ENCODE peak calls at places on chromosomes 11 and 22, in seven cellular contexts. One of them, this sample, is unnamed. For H3K4me1, the result is how much of the 10 kb centered on the place peaks cover.

GRCh38 chr22:25475554-25476022 is 88.9 kb upstream of the GRK3 start:
- DNase-seq in HCT116: no peak
- DNase-seq in GM23248: peak
- DNase-seq in ascending aorta: no peak
- DNase-seq in lung: peak
- DNase-seq in gastrocnemius medialis: no peak
- DNase-seq in tibial nerve: no peak
- DNase-seq in this sample: no peak

GRCh38 chr11:39678996-39679395 is 1780.5 kb downstream of the LRRC4C start:
- DNase-seq in HCT116: no peak
- DNase-seq in GM23248: no peak
- DNase-seq in ascending aorta: no peak
- DNase-seq in lung: no peak
- DNase-seq in gastrocnemius medialis: no peak
- DNase-seq in tibial nerve: no peak
- DNase-seq in this sample: no peak

GRCh38 chr11:34866375-34866774 is 49.8 kb downstream of the APIP start:
- DNase-seq in HCT116: no peak
- DNase-seq in GM23248: peak
- DNase-seq in ascending aorta: no peak
- DNase-seq in lung: no peak
- DNase-seq in gastrocnemius medialis: no peak
- DNase-seq in tibial nerve: no peak
- DNase-seq in this sample: peak

GRCh38 chr11:44939673-44940072 is 11.0 kb downstream of the TP53I11 start:
- DNase-seq in HCT116: no peak
- DNase-seq in GM23248: peak
- DNase-seq in ascending aorta: no peak
- DNase-seq in lung: no peak
- DNase-seq in gastrocnemius medialis: peak
- DNase-seq in tibial nerve: no peak
- DNase-seq in this sample: no peak

GRCh38 chr11:57779275-57779674 is 17.7 kb downstream of the CTNND1 start:
- DNase-seq in HCT116: no peak
- DNase-seq in GM23248: peak
- DNase-seq in ascending aorta: no peak
- DNase-seq in lung: no peak
- DNase-seq in gastrocnemius medialis: no peak
- DNase-seq in tibial nerve: no peak
- DNase-seq in this sample: no peak

GRCh38 chr11:119471329-119471728 is 48.4 kb upstream of the THY1 start:
- DNase-seq in HCT116: no peak
- DNase-seq in GM23248: peak
- DNase-seq in ascending aorta: no peak
- DNase-seq in lung: no peak
- DNase-seq in gastrocnemius medialis: no peak
- DNase-seq in tibial nerve: no peak
- DNase-seq in this sample: no peak

GRCh38 chr11:115215694-115216615 is 288.3 kb downstream of the CADM1 start:
- DNase-seq in HCT116: no peak
- DNase-seq in GM23248: peak
- DNase-seq in ascending aorta: no peak
- DNase-seq in lung: no peak
- DNase-seq in gastrocnemius medialis: no peak
- DNase-seq in tibial nerve: no peak
- DNase-seq in this sample: no peak

GRCh38 chr11:77411717-77412441 is 62.0 kb downstream of the PAK1 start:
- DNase-seq in HCT116: peak
- DNase-seq in GM23248: peak
- DNase-seq in ascending aorta: peak
- DNase-seq in lung: peak
- DNase-seq in gastrocnemius medialis: peak
- DNase-seq in tibial nerve: peak
- DNase-seq in this sample: peak

GRCh38 chr11:72578991-72579815 is 95.0 kb downstream of the PDE2A start:
- DNase-seq in HCT116: no peak
- DNase-seq in GM23248: no peak
- DNase-seq in ascending aorta: no peak
- DNase-seq in lung: no peak
- DNase-seq in gastrocnemius medialis: peak
- DNase-seq in tibial nerve: no peak
- DNase-seq in this sample: no peak

GRCh38 chr11:121762820-121763219 is 310.1 kb upstream of the SORL1-AS1 start:
- DNase-seq in HCT116: no peak
- DNase-seq in GM23248: peak
- DNase-seq in ascending aorta: no peak
- DNase-seq in lung: no peak
- DNase-seq in gastrocnemius medialis: no peak
- DNase-seq in tibial nerve: no peak
- DNase-seq in this sample: no peak

GRCh38 chr11:70522613-70523311 is 124.4 kb downstream of the CTTN start:
- DNase-seq in HCT116: no peak
- DNase-seq in GM23248: no peak
- DNase-seq in ascending aorta: no peak
- DNase-seq in lung: no peak
- DNase-seq in gastrocnemius medialis: no peak
- DNase-seq in tibial nerve: no peak
- DNase-seq in this sample: no peak

GRCh38 chr11:97610000-97610399 is 1220.2 kb downstream of the JRKL start:
- DNase-seq in HCT116: no peak
- DNase-seq in GM23248: peak
- DNase-seq in ascending aorta: no peak
- DNase-seq in lung: no peak
- DNase-seq in gastrocnemius medialis: no peak
- DNase-seq in tibial nerve: no peak
- DNase-seq in this sample: no peak

GRCh38 chr11:115527534-115528125 is 23.4 kb upstream of the CADM1 start:
- DNase-seq in HCT116: no peak
- DNase-seq in GM23248: no peak
- DNase-seq in ascending aorta: no peak
- DNase-seq in lung: no peak
- DNase-seq in gastrocnemius medialis: no peak
- DNase-seq in tibial nerve: no peak
- DNase-seq in this sample: no peak

GRCh38 chr11:118277312-118277711 is 13.2 kb upstream of the MPZL2 start:
- DNase-seq in HCT116: peak
- DNase-seq in GM23248: peak
- DNase-seq in ascending aorta: no peak
- DNase-seq in lung: no peak
- DNase-seq in gastrocnemius medialis: no peak
- DNase-seq in tibial nerve: no peak
- DNase-seq in this sample: no peak

GRCh38 chr22:27149886-27150529 is 492.6 kb downstream of the MIAT start:
- DNase-seq in HCT116: no peak
- DNase-seq in GM23248: peak
- DNase-seq in ascending aorta: no peak
- DNase-seq in lung: no peak
- DNase-seq in gastrocnemius medialis: no peak
- DNase-seq in tibial nerve: no peak
- DNase-seq in this sample: no peak

GRCh38 chr11:111766834-111767142 is 599 bp upstream of the PPP2R1B start:
- DNase-seq in HCT116: no peak
- DNase-seq in GM23248: no peak
- DNase-seq in ascending aorta: no peak
- DNase-seq in lung: no peak
- DNase-seq in gastrocnemius medialis: no peak
- DNase-seq in tibial nerve: no peak
- DNase-seq in this sample: no peak

GRCh38 chr11:114080219-114080618 is 20.7 kb downstream of the ZBTB16 start:
- DNase-seq in HCT116: no peak
- DNase-seq in GM23248: peak
- DNase-seq in ascending aorta: no peak
- DNase-seq in lung: no peak
- DNase-seq in gastrocnemius medialis: peak
- DNase-seq in tibial nerve: no peak
- DNase-seq in this sample: no peak

GRCh38 chr11:9301720-9302119 is 12.7 kb downstream of the TMEM41B start:
- DNase-seq in HCT116: no peak
- DNase-seq in GM23248: no peak
- DNase-seq in ascending aorta: no peak
- DNase-seq in lung: no peak
- DNase-seq in gastrocnemius medialis: no peak
- DNase-seq in tibial nerve: no peak
- DNase-seq in this sample: no peak

GRCh38 chr11:57434640-57435546 is 8.0 kb upstream of the SLC43A3 start:
- DNase-seq in HCT116: no peak
- DNase-seq in GM23248: peak
- DNase-seq in ascending aorta: no peak
- DNase-seq in lung: peak
- DNase-seq in gastrocnemius medialis: no peak
- DNase-seq in tibial nerve: no peak
- DNase-seq in this sample: no peak

GRCh38 chr11:75467311-75467710 is 34.3 kb upstream of the KLHL35 start:
- DNase-seq in HCT116: no peak
- DNase-seq in GM23248: no peak
- DNase-seq in ascending aorta: no peak
- DNase-seq in lung: no peak
- DNase-seq in gastrocnemius medialis: no peak
- DNase-seq in tibial nerve: no peak
- DNase-seq in this sample: no peak

GRCh38 chr22:30191049-30191701 is 55.4 kb downstream of the LIF start:
- DNase-seq in HCT116: no peak
- DNase-seq in GM23248: peak
- DNase-seq in ascending aorta: no peak
- DNase-seq in lung: no peak
- DNase-seq in gastrocnemius medialis: no peak
- DNase-seq in tibial nerve: no peak
- DNase-seq in this sample: no peak

GRCh38 chr22:30190619-30191018 is 55.9 kb downstream of the LIF start:
- DNase-seq in HCT116: no peak
- DNase-seq in GM23248: no peak
- DNase-seq in ascending aorta: no peak
- DNase-seq in lung: no peak
- DNase-seq in gastrocnemius medialis: no peak
- DNase-seq in tibial nerve: no peak
- DNase-seq in this sample: no peak

GRCh38 chr22:30193031-30193794 is 53.3 kb downstream of the LIF start:
- DNase-seq in HCT116: no peak
- DNase-seq in GM23248: no peak
- DNase-seq in ascending aorta: no peak
- DNase-seq in lung: no peak
- DNase-seq in gastrocnemius medialis: no peak
- DNase-seq in tibial nerve: no peak
- DNase-seq in this sample: no peak

GRCh38 chr22:30195245-30196140 is 51.1 kb downstream of the LIF start:
- DNase-seq in HCT116: no peak
- DNase-seq in GM23248: peak
- DNase-seq in ascending aorta: no peak
- DNase-seq in lung: no peak
- DNase-seq in gastrocnemius medialis: no peak
- DNase-seq in tibial nerve: no peak
- DNase-seq in this sample: peak

GRCh38 chr22:30192427-30192826 is 54.1 kb downstream of the LIF start:
- DNase-seq in HCT116: no peak
- DNase-seq in GM23248: no peak
- DNase-seq in ascending aorta: no peak
- DNase-seq in lung: no peak
- DNase-seq in gastrocnemius medialis: no peak
- DNase-seq in tibial nerve: no peak
- DNase-seq in this sample: no peak
- H3K4me1 ChIP-seq in HCT116: under half
- H3K4me1 ChIP-seq in GM23248: under half
- H3K4me1 ChIP-seq in ascending aorta: under half
- H3K4me1 ChIP-seq in lung: under half
- H3K4me1 ChIP-seq in gastrocnemius medialis: under half
- H3K4me1 ChIP-seq in tibial nerve: under half
- H3K4me1 ChIP-seq in this sample: under half

DNA sequence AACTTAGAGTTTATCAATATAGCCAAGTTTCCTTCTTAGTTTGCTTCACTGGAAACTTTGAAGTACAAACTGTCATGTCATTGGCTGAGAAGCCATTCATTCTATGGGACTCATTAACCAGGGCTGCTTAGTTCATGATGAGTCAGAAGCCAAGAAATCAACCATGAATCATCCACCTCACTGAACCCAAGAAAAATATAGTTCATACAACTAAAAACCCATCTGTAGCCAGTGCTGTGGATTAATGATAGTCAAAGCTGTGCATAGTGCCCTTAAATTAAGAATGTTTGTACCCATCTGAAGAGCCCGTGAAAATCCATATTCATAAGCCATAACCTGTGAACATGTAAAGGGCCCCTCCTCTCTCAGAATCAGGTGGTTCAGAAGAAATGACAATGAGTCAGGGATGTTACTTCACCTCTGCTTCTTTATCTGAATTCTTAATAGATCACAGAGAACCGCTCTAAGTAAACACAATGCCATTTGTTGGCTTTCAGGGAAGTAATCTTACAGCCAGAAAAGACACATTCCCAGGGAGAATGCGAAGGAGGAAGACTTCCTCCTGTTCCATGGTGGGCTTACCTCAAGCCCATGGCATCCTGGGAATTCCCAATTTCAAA is 25.4 kb downstream of the MMP20 start:
- DNase-seq in HCT116: peak
- DNase-seq in GM23248: peak
- DNase-seq in ascending aorta: no peak
- DNase-seq in lung: no peak
- DNase-seq in gastrocnemius medialis: no peak
- DNase-seq in tibial nerve: no peak
- DNase-seq in this sample: no peak
- H3K4me3 ChIP-seq in HCT116: peak
- H3K4me3 ChIP-seq in GM23248: peak
- H3K4me3 ChIP-seq in ascending aorta: no peak
- H3K4me3 ChIP-seq in lung: no peak
- H3K4me3 ChIP-seq in gastrocnemius medialis: no peak
- H3K4me3 ChIP-seq in tibial nerve: no peak
- H3K4me3 ChIP-seq in this sample: no peak

DNA sequence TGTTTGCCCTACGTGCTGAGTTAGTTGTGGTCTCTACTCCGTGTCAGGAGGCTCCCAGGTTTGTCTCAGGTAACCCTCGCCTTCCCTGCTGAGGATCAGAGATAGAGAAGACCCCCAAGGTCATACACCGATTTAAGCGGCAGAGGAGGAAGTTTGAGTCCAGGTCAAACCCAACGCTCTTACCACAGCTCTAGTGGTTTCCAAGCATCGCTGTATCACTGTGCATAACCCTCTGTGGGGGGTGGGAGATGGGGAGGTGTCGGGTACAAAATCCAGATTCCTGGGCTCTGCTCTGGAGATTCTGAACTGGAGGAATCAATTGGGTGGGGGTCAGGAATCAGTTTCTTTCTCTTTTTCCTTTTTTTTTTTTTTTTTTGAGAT is 627 bp downstream of the DNAJC4 start:
- DNase-seq in HCT116: no peak
- DNase-seq in GM23248: no peak
- DNase-seq in ascending aorta: no peak
- DNase-seq in lung: no peak
- DNase-seq in gastrocnemius medialis: no peak
- DNase-seq in tibial nerve: no peak
- DNase-seq in this sample: no peak
- H3K4me1 ChIP-seq in HCT116: half or more
- H3K4me1 ChIP-seq in GM23248: under half
- H3K4me1 ChIP-seq in ascending aorta: under half
- H3K4me1 ChIP-seq in lung: under half
- H3K4me1 ChIP-seq in gastrocnemius medialis: under half
- H3K4me1 ChIP-seq in tibial nerve: under half
- H3K4me1 ChIP-seq in this sample: under half

DNA sequence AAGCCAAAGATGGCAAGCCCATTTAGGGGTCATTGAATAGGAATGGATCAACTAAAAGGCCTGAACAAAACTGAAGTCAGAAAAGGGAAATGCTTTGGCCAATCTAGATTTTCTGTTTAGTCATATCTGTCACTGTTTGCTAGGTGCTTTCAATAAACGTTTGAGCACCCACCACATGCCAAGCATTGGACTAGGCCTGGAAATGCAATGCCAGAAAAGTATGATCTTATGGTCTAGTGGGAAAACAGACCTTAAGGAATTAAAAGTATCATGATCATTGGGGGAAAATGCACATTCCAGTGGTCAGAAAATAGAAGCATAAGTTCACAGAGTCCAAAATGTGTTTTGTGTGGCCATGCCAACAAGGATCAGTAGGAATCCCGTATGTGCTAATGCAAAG is 76.8 kb upstream of the BIRC3 start:
- DNase-seq in HCT116: no peak
- DNase-seq in GM23248: peak
- DNase-seq in ascending aorta: no peak
- DNase-seq in lung: no peak
- DNase-seq in gastrocnemius medialis: no peak
- DNase-seq in tibial nerve: no peak
- DNase-seq in this sample: no peak
- H3K4me3 ChIP-seq in HCT116: no peak
- H3K4me3 ChIP-seq in GM23248: no peak
- H3K4me3 ChIP-seq in ascending aorta: no peak
- H3K4me3 ChIP-seq in lung: no peak
- H3K4me3 ChIP-seq in gastrocnemius medialis: no peak
- H3K4me3 ChIP-seq in tibial nerve: no peak
- H3K4me3 ChIP-seq in this sample: no peak

This sample was measured in tibial artery.